ENCODE peak calls at places on chromosomes 6 and 20, in five cellular contexts. V is left ventricle myocardium inferior, W is cardiac muscle cell, I is fibroblast of lung, K is iPS DF 6.9. N is an unnamed sample.

GRCh38 chr20:48791666-48792071 is 36.1 kb downstream of the PREX1 start:
- DNase-seq in V (no peak), W (no peak), I (peak; percentile 79), K (no peak), N (no peak)

GRCh38 chr6:14852375-14852774 is 393.5 kb upstream of the JARID2 start:
- DNase-seq in V (no peak), W (no peak), I (no peak), K (no peak), N (no peak)

GRCh38 chr20:103456-103855 is 16.0 kb downstream of the DEFB125 start:
- DNase-seq in V (no peak), W (no peak), I (no peak), K (no peak), N (no peak)

GRCh38 chr6:30615219-30615957 is 1.7 kb downstream of the PPP1R10 start:
- DNase-seq in V (no peak), W (peak; percentile 79), I (peak; percentile 91), K (no peak), N (no peak)

GRCh38 chr6:34347303-34347702 is 45.2 kb downstream of the NUDT3 start:
- DNase-seq in V (no peak), W (no peak), I (no peak), K (no peak), N (no peak)

GRCh38 chr20:891121-892080 is 24.7 kb downstream of the ANGPT4 start:
- DNase-seq in V (peak; percentile 67), W (no peak), I (peak; percentile 34), K (no peak), N (no peak)

GRCh38 chr20:13995841-13996240 is 525 bp downstream of the MACROD2 start:
- DNase-seq in V (peak; percentile 17), W (peak; percentile 57), I (no peak), K (no peak), N (no peak)

GRCh38 chr6:82739266-82739665 is 326.4 kb downstream of the UBE3D start:
- DNase-seq in V (no peak), W (no peak), I (no peak), K (no peak), N (no peak)

GRCh38 chr20:38275815-38276550 is 15.4 kb upstream of the KIAA1755 start:
- DNase-seq in V (no peak), W (no peak), I (peak; percentile 91), K (no peak), N (no peak)

GRCh38 chr20:47735412-47736400 is 49.6 kb downstream of the SULF2 start:
- DNase-seq in V (peak; percentile 36), W (no peak), I (no peak), K (no peak), N (no peak)

GRCh38 chr20:38745757-38746156 is 2.5 kb upstream of the ACTR5 start:
- DNase-seq in V (no peak), W (no peak), I (no peak), K (no peak), N (no peak)

GRCh38 chr6:24403501-24403824 is 727 bp downstream of the MRS2 start:
- DNase-seq in V (no peak), W (no peak), I (no peak), K (no peak), N (no peak)

GRCh38 chr6:90284745-90285481 is 11.7 kb downstream of the BACH2 start:
- DNase-seq in V (no peak), W (no peak), I (peak; percentile 90), K (no peak), N (no peak)

GRCh38 chr20:57394087-57395082 is 3.2 kb downstream of the RBM38 start:
- DNase-seq in V (no peak), W (no peak), I (no peak), K (no peak), N (no peak)

GRCh38 chr20:22583773-22584629 is at the start of gene FOXA2:
- DNase-seq in V (no peak), W (peak; percentile 10), I (no peak), K (no peak), N (no peak)

GRCh38 chr6:83221886-83222479 is 28.8 kb downstream of the RWDD2A start:
- DNase-seq in V (no peak), W (peak; percentile 62), I (peak; percentile 43), K (no peak), N (no peak)

GRCh38 chr6:20699402-20699801 is 165.1 kb downstream of the CDKAL1 start:
- DNase-seq in V (no peak), W (no peak), I (no peak), K (no peak), N (no peak)

GRCh38 chr6:20700375-20700774 is 166.1 kb downstream of the CDKAL1 start:
- DNase-seq in V (no peak), W (no peak), I (no peak), K (no peak), N (no peak)

GRCh38 chr6:20703049-20703448 is 168.8 kb downstream of the CDKAL1 start:
- DNase-seq in V (no peak), W (no peak), I (no peak), K (no peak), N (no peak)

GRCh38 chr6:20704325-20704724 is 170.1 kb downstream of the CDKAL1 start:
- DNase-seq in V (no peak), W (no peak), I (no peak), K (no peak), N (no peak)

DNA sequence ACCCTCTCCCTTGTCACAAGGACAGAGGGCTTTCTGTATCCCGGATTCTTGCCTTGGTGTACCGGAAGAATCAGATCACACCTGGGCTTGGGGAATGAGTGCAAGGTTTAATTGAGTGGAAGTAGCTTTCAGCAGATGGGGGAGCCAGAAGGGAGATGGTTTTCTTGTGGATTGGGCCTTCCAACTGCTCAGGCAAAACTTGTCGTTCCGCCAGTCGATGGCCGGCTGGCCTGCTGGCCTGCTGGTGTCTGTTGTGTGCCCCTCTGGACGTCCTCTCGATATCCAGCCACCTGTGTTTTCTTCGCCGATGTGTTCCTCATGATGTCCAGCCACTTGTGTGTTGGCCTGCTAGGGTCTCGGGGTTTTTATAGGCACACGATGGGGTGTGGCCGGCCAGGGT is 168.1 kb downstream of the CDKAL1 start:
- DNase-seq in V (no peak), W (no peak), I (no peak), K (no peak), N (no peak)
- H3K4me3 ChIP-seq in V (no peak overlapping the region), W (no peak overlapping the region), I (no peak overlapping the region), K (no peak overlapping the region), N (no peak overlapping the region)

DNA sequence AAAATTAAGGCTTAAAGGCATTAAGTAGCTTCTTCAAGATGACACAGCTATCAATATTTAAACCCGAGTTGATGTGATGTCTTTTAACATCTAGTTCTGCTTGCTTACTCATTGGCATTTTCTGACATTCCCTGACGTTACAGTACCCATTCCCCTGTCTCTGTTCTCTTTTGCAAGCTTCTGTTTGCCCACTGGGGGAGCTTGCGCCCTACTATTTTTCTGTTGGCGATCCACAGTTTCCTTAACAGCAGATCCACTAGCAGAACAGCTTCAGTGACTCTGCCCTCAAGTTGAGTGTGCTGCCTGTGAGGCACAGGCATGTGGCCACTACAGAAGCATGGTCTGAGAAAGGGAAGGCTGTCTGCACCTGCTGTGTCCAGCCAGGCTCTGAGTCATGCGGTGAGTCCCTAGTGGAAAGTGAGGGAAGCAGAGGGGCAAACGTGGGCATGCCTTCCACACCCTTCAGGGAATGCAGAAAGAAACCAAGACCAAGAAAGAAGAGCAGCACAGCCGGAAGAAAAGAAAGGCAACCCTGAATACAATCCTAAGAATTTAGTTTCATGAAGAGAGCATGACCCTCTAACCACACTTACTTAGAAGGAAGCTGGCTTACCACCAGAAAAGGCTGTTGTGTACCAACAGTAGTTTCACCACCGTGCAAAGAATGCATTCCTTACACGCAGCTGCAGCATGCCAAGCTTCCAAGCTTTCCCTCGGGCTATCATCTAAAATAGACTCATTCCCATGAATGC is 97.7 kb upstream of the VGLL2 start:
- DNase-seq in V (no peak), W (no peak), I (peak; percentile 46), K (no peak), N (peak; percentile 93)
- H3K4me3 ChIP-seq in V (no peak overlapping the region), W (no peak overlapping the region), I (no peak overlapping the region), K (no peak overlapping the region), N (no peak overlapping the region)

GRCh38 chr6:109460161-109460830 is 4.7 kb upstream of the MICAL1 start:
- DNase-seq in V (no peak), W (no peak), I (peak; percentile 35), K (no peak), N (no peak)
- H3K4me3 ChIP-seq in V (no peak overlapping the region), W (no peak overlapping the region), I (no peak overlapping the region), K (no peak overlapping the region), N (no peak overlapping the region)

DNA sequence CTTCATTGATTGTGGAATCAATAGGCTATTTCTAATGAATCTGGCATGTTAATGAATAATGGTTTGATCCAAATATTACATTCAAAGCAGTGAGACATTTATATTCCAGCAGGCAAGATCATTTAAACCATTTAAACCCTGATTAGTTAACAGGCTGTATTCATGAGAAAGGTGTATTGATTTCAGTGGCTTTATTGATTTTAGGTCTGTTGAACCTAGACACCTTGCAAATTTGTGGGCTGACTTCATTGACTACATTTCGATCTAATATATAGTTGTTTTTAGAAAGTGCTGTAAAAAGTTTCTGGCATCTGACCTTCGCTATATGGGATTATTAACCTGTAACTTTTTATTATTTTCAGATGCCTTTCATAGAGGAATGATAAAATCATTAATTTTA is 900.1 kb upstream of the CITED2 start:
- DNase-seq in V (no peak), W (no peak), I (no peak), K (no peak), N (no peak)
- H3K4me3 ChIP-seq in V (no peak overlapping the region), W (no peak overlapping the region), I (no peak overlapping the region), K (no peak overlapping the region), N (no peak overlapping the region)

DNA sequence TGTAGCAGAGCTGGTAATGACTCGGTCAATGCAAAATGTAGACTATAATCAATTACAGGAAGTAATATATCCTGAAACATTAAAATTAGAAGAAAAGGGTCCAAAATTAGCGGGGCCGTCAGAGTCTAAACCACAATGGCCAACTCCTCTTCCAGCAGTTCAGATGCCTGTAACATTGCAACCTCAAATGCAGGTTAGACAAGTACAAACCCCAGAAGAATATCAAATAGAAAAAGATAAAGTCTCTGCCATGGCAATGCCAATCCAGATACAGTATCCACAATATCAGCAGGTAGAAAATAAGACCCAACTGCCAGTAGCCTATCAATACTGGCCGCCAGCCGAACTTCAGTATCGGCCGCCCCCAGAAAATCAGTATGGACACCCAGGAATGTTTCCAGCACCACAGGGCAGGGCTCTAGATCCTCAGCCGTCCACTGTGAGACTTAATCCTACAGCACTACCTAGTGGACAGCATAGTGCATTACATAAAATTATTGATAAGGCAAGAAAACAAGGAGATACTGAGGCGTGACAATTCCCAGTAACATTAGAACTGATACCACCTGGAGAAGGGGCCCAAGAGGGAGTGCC is 158.4 kb downstream of the GPX5 start:
- DNase-seq in V (no peak), W (peak; percentile 59), I (peak; percentile 30), K (no peak), N (no peak)
- H3K4me3 ChIP-seq in V (no peak overlapping the region), W (no peak overlapping the region), I (no peak overlapping the region), K (no peak overlapping the region), N (no peak overlapping the region)

N was measured in keratinocyte.